ENCODE peak calls at places on chromosomes 3 and 15, in seven cellular contexts. T, G, D, O, E, R and B are unnamed samples.

GRCh38 chr15:42068601-42069000 is 25.8 kb downstream of the PLA2G4D start:
- DNase-seq in T (no peak), G (no peak), D (no peak), O (no peak), E (no peak), R (peak; percentile 22), B (no peak)

GRCh38 chr3:150132101-150132749 is 161.5 kb upstream of the PFN2 start:
- DNase-seq in T (no peak), G (no peak), D (no peak), O (no peak), E (no peak), R (no peak), B (no peak)

GRCh38 chr15:31740203-31740602 is 290.1 kb upstream of the CHRNA7 start:
- DNase-seq in T (no peak), G (no peak), D (no peak), O (no peak), E (no peak), R (no peak), B (no peak)

GRCh38 chr3:138872632-138873031 is 37.9 kb upstream of the PIK3CB start:
- DNase-seq in T (no peak), G (no peak), D (no peak), O (no peak), E (no peak), R (no peak), B (no peak)

GRCh38 chr15:50119063-50119700 is at the start of gene ATP8B4:
- DNase-seq in T (no peak), G (no peak), D (no peak), O (no peak), E (no peak), R (no peak), B (no peak)

GRCh38 chr3:125148836-125149235 is 63.7 kb downstream of the SLC12A8 start:
- DNase-seq in T (no peak), G (no peak), D (no peak), O (no peak), E (peak; percentile 88), R (no peak), B (peak; percentile 49)

GRCh38 chr3:159770998-159771397 is 217.6 kb upstream of the IL12A start:
- DNase-seq in T (no peak), G (no peak), D (no peak), O (no peak), E (peak; percentile 42), R (no peak), B (no peak)

GRCh38 chr3:151203053-151203420 is at the start of gene GPR171:
- DNase-seq in T (no peak), G (peak; percentile 67), D (peak; percentile 49), O (no peak), E (no peak), R (no peak), B (no peak)

GRCh38 chr3:179882322-179882721 is 154.4 kb downstream of the PEX5L start:
- DNase-seq in T (no peak), G (peak; percentile 84), D (no peak), O (no peak), E (no peak), R (no peak), B (no peak)

GRCh38 chr15:58458076-58458475 is 26.3 kb downstream of the LIPC start:
- DNase-seq in T (no peak), G (peak; percentile 64), D (no peak), O (peak; percentile 46), E (no peak), R (no peak), B (no peak)

GRCh38 chr3:44013967-44014366 is 227.7 kb upstream of the TOPAZ1 start:
- DNase-seq in T (no peak), G (no peak), D (no peak), O (no peak), E (no peak), R (no peak), B (no peak)

GRCh38 chr3:153980252-153980590 is 141.0 kb upstream of the ARHGEF26 start:
- DNase-seq in T (no peak), G (no peak), D (no peak), O (no peak), E (no peak), R (peak; percentile 57), B (no peak)

GRCh38 chr3:56219894-56220805 is 248.1 kb downstream of the ERC2 start:
- DNase-seq in T (no peak), G (no peak), D (no peak), O (no peak), E (no peak), R (no peak), B (no peak)

DNA sequence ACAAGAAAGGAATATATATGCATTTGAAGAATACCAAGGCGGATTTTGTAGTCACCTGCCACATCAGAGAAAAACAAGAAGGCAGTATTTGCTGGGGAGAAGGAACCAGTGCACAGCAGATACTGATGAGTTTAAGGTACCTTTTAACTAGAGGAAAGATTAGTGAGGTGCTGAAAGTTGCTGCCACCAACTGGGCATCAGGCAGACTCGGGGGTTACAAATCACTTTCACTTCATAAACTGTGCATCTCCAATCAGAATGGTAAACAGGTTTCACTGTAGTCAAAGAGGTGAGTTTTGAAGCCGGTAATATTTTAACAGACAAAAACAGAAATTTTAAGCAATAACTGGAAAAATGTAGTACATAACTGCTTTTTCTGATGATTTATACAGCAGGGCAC is 4.1 kb downstream of the FBN1 start:
- DNase-seq in T (no peak), G (peak; percentile 48), D (no peak), O (peak; percentile 7), E (peak; percentile 60), R (no peak), B (no peak)
- H3K36me3 ChIP-seq in T (no peaks in the 10 kb centered on the region), G (no peaks in the 10 kb centered on the region), D (no peaks in the 10 kb centered on the region), O (no peaks in the 10 kb centered on the region), E (peaks cover 60% of the 10 kb centered on the region), R (no peaks in the 10 kb centered on the region), B (no peaks in the 10 kb centered on the region)

DNA sequence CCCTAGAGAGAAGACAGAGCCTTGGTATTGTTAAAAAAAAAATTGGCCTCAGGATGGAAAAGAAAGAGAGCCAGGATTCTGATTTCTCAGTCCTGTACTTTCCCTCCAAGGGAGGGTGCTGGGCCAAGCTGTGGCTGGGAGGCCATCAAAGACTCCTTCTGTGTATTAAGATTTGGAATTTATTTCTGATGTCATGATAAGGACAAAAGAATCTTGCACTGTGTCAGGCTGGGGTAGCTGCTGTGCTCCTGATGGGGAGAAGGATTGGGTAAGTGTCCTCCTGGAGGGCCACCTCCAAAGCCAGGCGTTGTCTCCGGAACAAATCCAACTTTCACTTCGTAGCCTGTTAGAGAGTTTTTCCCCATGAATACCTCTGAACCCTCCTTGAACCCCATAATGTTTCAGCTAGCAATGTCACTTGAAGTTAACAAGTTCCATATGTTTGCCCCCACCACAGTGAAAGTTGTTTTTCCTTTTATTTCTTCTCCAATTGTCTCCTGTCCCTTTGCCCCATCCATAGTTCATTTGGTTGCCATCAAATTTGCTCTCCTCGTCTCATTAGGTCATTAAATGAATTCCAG is 30.0 kb downstream of the CLDN11 start:
- DNase-seq in T (no peak), G (no peak), D (no peak), O (no peak), E (peak; percentile 16), R (no peak), B (no peak)
- H3K27ac ChIP-seq in T (no peak overlapping the region), G (no peak overlapping the region), D (no peak overlapping the region), O (no peak overlapping the region), E (no peak overlapping the region), R (no peak overlapping the region), B (no peak overlapping the region)

GRCh38 chr15:66723826-66724731 is 22.0 kb downstream of the SMAD6 start:
- DNase-seq in T (no peak), G (no peak), D (no peak), O (no peak), E (peak; percentile 23), R (no peak), B (no peak)
- H3K36me3 ChIP-seq in T (no peaks in the 10 kb centered on the region), G (no peaks in the 10 kb centered on the region), D (no peaks in the 10 kb centered on the region), O (peaks cover 3% of the 10 kb centered on the region), E (no peaks in the 10 kb centered on the region), R (no peaks in the 10 kb centered on the region), B (peaks cover 4% of the 10 kb centered on the region)

DNA sequence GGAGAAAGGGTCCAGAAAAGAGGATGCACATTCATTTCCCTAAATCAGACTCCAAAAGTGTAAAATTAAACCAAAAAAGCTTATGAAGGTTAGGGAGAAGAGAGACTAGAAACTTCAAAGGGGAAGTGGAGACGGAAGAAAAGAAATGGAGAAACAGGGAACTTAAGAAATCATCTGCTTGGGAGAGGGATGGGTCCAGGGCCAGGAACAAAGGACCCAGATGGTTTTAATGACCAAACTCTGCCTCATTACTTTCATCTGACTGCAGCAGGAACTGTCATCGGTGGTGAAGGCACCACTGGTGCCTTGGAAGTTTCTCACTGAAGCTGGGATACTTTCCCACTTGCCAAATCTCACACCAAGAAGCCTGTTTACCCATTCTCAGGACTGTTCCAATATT is 70.5 kb upstream of the SLC4A7 start:
- DNase-seq in T (no peak), G (no peak), D (no peak), O (no peak), E (peak; percentile 75), R (no peak), B (no peak)
- H3K27ac ChIP-seq in T (no peak overlapping the region), G (no peak overlapping the region), D (no peak overlapping the region), O (no peak overlapping the region), E (peak overlapping the region; percentile 91), R (no peak overlapping the region), B (peak overlapping the region; percentile 32)

DNA sequence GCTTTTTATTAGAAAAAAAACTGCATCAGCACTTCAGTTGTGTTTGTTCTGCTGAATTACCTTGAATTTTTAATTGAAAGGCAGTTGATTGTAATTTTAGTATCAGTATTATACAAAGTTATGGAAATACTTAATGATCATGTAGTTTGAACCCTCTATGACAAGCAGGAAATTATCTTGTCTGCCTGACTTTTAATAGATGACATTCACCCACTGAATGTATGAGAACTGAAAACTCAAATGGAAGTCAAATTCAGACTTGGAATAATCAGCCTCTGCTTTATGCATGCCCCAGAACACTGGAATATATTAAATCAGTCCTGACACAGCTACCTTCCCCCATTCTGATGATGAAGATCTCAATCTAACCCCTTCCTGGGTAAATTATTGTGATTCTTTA is 73.5 kb downstream of the SLC49A4 start:
- DNase-seq in T (no peak), G (no peak), D (no peak), O (no peak), E (no peak), R (no peak), B (no peak)
- H3K36me3 ChIP-seq in T (no peaks in the 10 kb centered on the region), G (no peaks in the 10 kb centered on the region), D (no peaks in the 10 kb centered on the region), O (no peaks in the 10 kb centered on the region), E (no peaks in the 10 kb centered on the region), R (no peaks in the 10 kb centered on the region), B (peaks cover 3% of the 10 kb centered on the region)

GRCh38 chr3:126816956-126817777 is 113.1 kb downstream of the CHCHD6 start:
- DNase-seq in T (no peak), G (peak; percentile 48), D (no peak), O (no peak), E (peak; percentile 28), R (no peak), B (no peak)

GRCh38 chr3:126816323-126816722 is 112.3 kb downstream of the CHCHD6 start:
- DNase-seq in T (no peak), G (no peak), D (no peak), O (no peak), E (no peak), R (no peak), B (no peak)

GRCh38 chr3:126818696-126819095 is 114.7 kb downstream of the CHCHD6 start:
- DNase-seq in T (no peak), G (no peak), D (no peak), O (no peak), E (no peak), R (no peak), B (no peak)

GRCh38 chr3:126817781-126818180 is 113.7 kb downstream of the CHCHD6 start:
- DNase-seq in T (no peak), G (no peak), D (no peak), O (no peak), E (no peak), R (no peak), B (no peak)
- H3K27ac ChIP-seq in T (no peak overlapping the region), G (peak overlapping the region; percentile 46), D (no peak overlapping the region), O (no peak overlapping the region), E (no peak overlapping the region), R (no peak overlapping the region), B (no peak overlapping the region)

GRCh38 chr3:63992461-63993209 is 30.7 kb downstream of the PSMD6 start:
- DNase-seq in T (no peak), G (no peak), D (no peak), O (no peak), E (no peak), R (no peak), B (no peak)
- H3K36me3 ChIP-seq in T (peaks cover 43% of the 10 kb centered on the region), G (no peaks in the 10 kb centered on the region), D (peaks cover 99% of the 10 kb centered on the region), O (peaks cover 99% of the 10 kb centered on the region), E (peaks cover 70% of the 10 kb centered on the region), R (peaks cover 59% of the 10 kb centered on the region), B (peaks cover 48% of the 10 kb centered on the region)